ENCODE peak calls at places on chromosomes 13 and 19, in ten cellular contexts. O is GM12891, J is prostate gland, U is breast epithelium, B is transverse colon, Q is K562, L is GM23338, A is spleen, C is stomach, H is H1. I is an unnamed sample.
A peak's percentile ranks its signal among the peaks of the same experiment; 100 is the strongest.

GRCh38 chr19:20078696-20079095 is 896 bp downstream of the ZNF90 start:
- DNase-seq in B (peak; percentile 31), L (peak; percentile 55), C (no peak), A (peak; percentile 74), J (peak; percentile 9), H (no peak), Q (no peak), O (no peak), U (no peak), I (no peak)

GRCh38 chr13:113777311-113778260 is 18.6 kb downstream of the TMEM255B start:
- DNase-seq in O (no peak), U (no peak), L (peak; percentile 78), Q (peak; percentile 33), H (peak; percentile 84), C (no peak), B (no peak), A (peak; percentile 51), J (no peak), I (no peak)

GRCh38 chr13:112892759-112893569 is 76.0 kb upstream of the MCF2L start:
- DNase-seq in A (peak; percentile 77), L (no peak), Q (no peak), U (no peak), H (peak; percentile 73), O (no peak), C (peak; percentile 61), J (no peak), B (peak; percentile 52), I (no peak)

GRCh38 chr19:51691122-51692064 is 1.7 kb upstream of the SPACA6 start:
- DNase-seq in J (no peak), O (no peak), Q (no peak), H (no peak), A (no peak), B (no peak), U (no peak), C (no peak), L (peak; percentile 89), I (no peak)

GRCh38 chr19:30227661-30228112 is 144.5 kb upstream of the ZNF536 start:
- DNase-seq in C (peak; percentile 33), O (peak; percentile 77), L (peak; percentile 85), Q (peak; percentile 47), A (peak; percentile 82), J (peak; percentile 39), B (peak; percentile 57), H (peak; percentile 87), U (peak; percentile 66), I (peak; percentile 69)

GRCh38 chr19:15437355-15438123 is 12.2 kb downstream of the WIZ start:
- DNase-seq in C (peak; percentile 35), J (no peak), O (no peak), U (no peak), A (no peak), L (no peak), Q (no peak), B (no peak), H (no peak), I (no peak)

GRCh38 chr13:37995052-37995451 is 125.5 kb upstream of the TRPC4 start:
- DNase-seq in B (no peak), O (no peak), J (no peak), H (no peak), C (no peak), U (no peak), L (peak; percentile 32), A (no peak), Q (no peak), I (no peak)

GRCh38 chr13:20331949-20332348 is 99.8 kb upstream of the GJB6 start:
- DNase-seq in B (no peak), L (no peak), C (no peak), U (no peak), H (no peak), A (no peak), J (no peak), O (no peak), Q (no peak), I (no peak)

GRCh38 chr13:46392967-46393366 is 5.9 kb upstream of the RUBCNL start:
- DNase-seq in H (no peak), J (no peak), B (no peak), U (no peak), C (no peak), O (no peak), L (no peak), A (no peak), Q (no peak), I (no peak)

GRCh38 chr19:38284422-38284821 is 19.6 kb upstream of the C19orf33 start:
- DNase-seq in C (no peak), Q (no peak), J (no peak), H (no peak), U (no peak), L (no peak), O (no peak), B (no peak), A (no peak), I (no peak)

GRCh38 chr19:51772977-51773376 is 12.0 kb downstream of the FPR2 start:
- DNase-seq in Q (no peak), L (peak; percentile 3), B (no peak), J (no peak), U (no peak), H (no peak), C (no peak), O (no peak), A (no peak), I (no peak)

GRCh38 chr19:51185069-51185867 is 39.6 kb upstream of the CD33 start:
- DNase-seq in J (no peak), U (no peak), Q (no peak), L (no peak), H (no peak), A (peak; percentile 66), O (no peak), C (no peak), B (no peak), I (no peak)

GRCh38 chr19:49411681-49412321 is 11.4 kb downstream of the PTH2 start:
- DNase-seq in J (no peak), U (no peak), B (no peak), Q (no peak), C (no peak), A (peak; percentile 41), L (no peak), H (no peak), O (no peak), I (no peak)

GRCh38 chr13:51261610-51262249 is 39.5 kb downstream of the FAM124A start:
- DNase-seq in C (no peak), O (no peak), Q (no peak), A (no peak), B (no peak), J (no peak), H (peak; percentile 43), U (no peak), L (no peak), I (no peak)

GRCh38 chr19:42421101-42421500 is 6.1 kb downstream of the LIPE start:
- DNase-seq in C (no peak), L (no peak), O (no peak), Q (no peak), B (no peak), U (no peak), J (no peak), A (no peak), H (no peak), I (no peak)

GRCh38 chr19:42422092-42422575 is 5.1 kb downstream of the LIPE start:
- DNase-seq in U (no peak), O (no peak), Q (no peak), L (no peak), C (no peak), A (peak; percentile 70), J (no peak), H (no peak), B (no peak), I (no peak)

GRCh38 chr19:42422576-42423461 is 4.4 kb downstream of the LIPE start:
- DNase-seq in L (peak; percentile 61), O (no peak), C (no peak), U (no peak), J (no peak), B (peak; percentile 47), Q (no peak), H (no peak), A (peak; percentile 82), I (no peak)

GRCh38 chr19:42420055-42420544 is 7.1 kb downstream of the LIPE start:
- DNase-seq in C (peak; percentile 48), U (no peak), A (peak; percentile 87), L (peak; percentile 84), J (no peak), O (peak; percentile 86), H (peak; percentile 75), B (peak; percentile 64), Q (peak; percentile 89), I (peak; percentile 85)

GRCh38 chr19:42421591-42422031 is 5.6 kb downstream of the LIPE start:
- DNase-seq in O (no peak), L (no peak), U (no peak), A (peak; percentile 80), J (no peak), H (no peak), B (no peak), C (peak; percentile 50), Q (no peak), I (no peak)
- TF ChIP-seq POLR2AphosphoS5 in O (no peak), L (no peak), U (no peak), A (peak; percentile 78), J (no peak), H (no peak), B (no peak), C (no peak), Q (no peak), I (no peak)

DNA sequence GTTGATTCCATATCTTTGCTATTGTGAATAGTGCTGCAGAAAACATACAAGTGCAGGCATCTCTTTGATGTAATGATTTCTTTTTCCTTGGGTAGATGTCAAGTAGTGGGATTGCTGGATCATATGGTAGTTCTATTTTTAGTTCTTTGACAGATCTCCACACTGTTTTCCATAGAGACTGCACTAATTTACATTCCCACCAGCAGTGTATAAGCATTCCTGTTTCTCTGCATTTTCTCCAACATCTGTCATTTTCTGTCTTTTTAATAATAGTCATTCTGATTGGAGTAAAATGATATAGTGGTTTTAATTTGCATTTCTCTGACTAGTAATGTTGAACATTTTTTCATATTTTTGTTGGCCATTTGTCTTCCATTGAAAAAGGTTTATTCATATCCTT is 116.7 kb downstream of the LMO7 start:
- DNase-seq in B (no peak), Q (no peak), U (no peak), H (no peak), O (no peak), A (no peak), L (no peak), C (no peak), J (no peak), I (no peak)
- TF ChIP-seq POLR2AphosphoS5 in B (no peak), Q (no peak), U (no peak), H (no peak), O (no peak), A (no peak), L (no peak), C (no peak), J (no peak), I (no peak)

GRCh38 chr13:77285098-77285497 is 41.8 kb downstream of the MYCBP2 start:
- DNase-seq in C (no peak), J (no peak), L (no peak), A (no peak), B (no peak), O (no peak), Q (no peak), H (no peak), U (no peak), I (no peak)
- TF ChIP-seq POLR2AphosphoS5 in C (no peak), J (no peak), L (no peak), A (no peak), B (no peak), O (no peak), Q (no peak), H (no peak), U (no peak), I (no peak)

DNA sequence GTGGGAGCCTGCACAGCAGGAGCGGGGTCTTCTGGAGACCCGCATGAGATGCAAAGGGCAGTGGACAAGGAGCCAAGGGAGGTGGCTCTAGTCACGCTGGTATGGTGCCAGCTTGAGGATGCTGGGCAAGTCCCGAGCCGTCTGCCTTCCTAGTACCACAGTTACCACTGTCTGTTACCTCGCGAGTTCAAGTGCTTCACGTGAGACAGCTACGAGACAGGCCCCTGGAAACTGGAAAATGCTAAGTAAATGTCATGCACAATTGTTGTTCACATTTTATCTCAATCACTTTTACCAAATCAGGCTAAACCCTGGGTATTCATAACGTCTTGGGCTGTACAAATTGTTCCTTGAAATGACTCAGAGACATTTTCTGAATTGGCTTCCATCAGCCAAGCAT is 155.7 kb downstream of the TNFRSF19 start:
- DNase-seq in Q (no peak), H (no peak), B (no peak), L (no peak), U (no peak), J (no peak), C (no peak), A (no peak), O (no peak), I (no peak)
- TF ChIP-seq POLR2AphosphoS5 in Q (no peak), H (no peak), B (no peak), L (no peak), U (no peak), J (no peak), C (no peak), A (no peak), O (no peak), I (no peak)